ENCODE peak calls at places on chromosomes 6 and 20, in five cellular contexts. E is AG10803, G is fibroblast of pulmonary artery, S is AG04450, K is cardiac fibroblast. Z is an unnamed sample.
A peak's percentile ranks its signal among the peaks of the same experiment; 100 is the strongest.

GRCh38 chr6:219019-219570 is 73.2 kb upstream of the DUSP22 start:
- DNase-seq in E (no peak), G (no peak), S (no peak), K (no peak), Z (no peak)

GRCh38 chr6:39432311-39433025 is 110.0 kb upstream of the KCNK16 start:
- DNase-seq in E (peak; percentile 95), G (no peak), S (no peak), K (no peak), Z (no peak)

GRCh38 chr6:151071295-151071694 is 168.5 kb upstream of the AKAP12 start:
- DNase-seq in E (peak; percentile 88), G (peak; percentile 88), S (peak; percentile 30), K (peak; percentile 96), Z (peak; percentile 93)

GRCh38 chr20:19223640-19224039 is 11.2 kb downstream of the SLC24A3 start:
- DNase-seq in E (no peak), G (no peak), S (no peak), K (no peak), Z (no peak)

GRCh38 chr20:16761305-16761829 is 13.2 kb downstream of the OTOR start:
- DNase-seq in E (peak; percentile 71), G (peak; percentile 86), S (peak; percentile 44), K (peak; percentile 80), Z (peak; percentile 82)

GRCh38 chr6:149033454-149034241 is 283.9 kb upstream of the TAB2 start:
- DNase-seq in E (no peak), G (no peak), S (no peak), K (no peak), Z (no peak)

GRCh38 chr6:11018225-11018624 is 25.9 kb downstream of the ELOVL2 start:
- DNase-seq in E (no peak), G (no peak), S (no peak), K (no peak), Z (no peak)

GRCh38 chr20:1946762-1947534 is 46.9 kb downstream of the PDYN start:
- DNase-seq in E (peak; percentile 24), G (peak; percentile 43), S (no peak), K (peak; percentile 60), Z (peak; percentile 35)

GRCh38 chr20:20393207-20393606 is 25.3 kb downstream of the INSM1 start:
- DNase-seq in E (no peak), G (peak; percentile 16), S (peak; percentile 63), K (peak; percentile 61), Z (peak; percentile 51)

GRCh38 chr20:62360854-62361798 is 6.0 kb downstream of the LAMA5 start:
- DNase-seq in E (no peak), G (no peak), S (no peak), K (peak; percentile 25), Z (no peak)

GRCh38 chr20:64053841-64054661 is 4.6 kb upstream of the SOX18 start:
- DNase-seq in E (no peak), G (peak; percentile 84), S (no peak), K (peak; percentile 25), Z (peak; percentile 32)
- TF ChIP-seq CTCF in E (peak; percentile 14), G (peak; percentile 30), S (peak; percentile 28), K (peak; percentile 9), Z (peak; percentile 12)

DNA sequence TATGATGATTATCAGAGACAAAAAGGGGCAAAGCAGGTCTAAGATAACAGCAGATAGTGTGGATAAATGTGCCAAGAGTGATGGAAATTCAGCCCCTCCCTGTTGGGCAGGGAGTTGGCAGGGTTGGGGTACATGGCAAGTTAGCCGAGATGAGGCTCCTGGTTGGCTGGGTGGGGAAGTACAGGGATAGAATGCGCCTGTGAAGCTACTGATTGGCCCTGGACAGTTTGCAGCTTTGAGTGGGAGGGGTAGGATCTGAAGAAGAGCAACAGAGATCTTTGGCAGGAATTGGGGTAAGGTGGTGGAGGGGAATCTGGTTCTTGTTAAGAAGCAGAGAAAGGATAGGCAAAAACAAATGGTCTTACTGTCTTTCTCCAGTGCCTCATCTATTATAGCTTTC is 86.6 kb upstream of the CARMIL1 start:
- DNase-seq in E (peak; percentile 80), G (peak; percentile 48), S (no peak), K (no peak), Z (peak; percentile 58)
- H3K4me3 ChIP-seq in E (peak overlapping the region; percentile 11), G (no peak overlapping the region), S (no peak overlapping the region), K (no peak overlapping the region), Z (no peak overlapping the region)

GRCh38 chr6:47079638-47080037 is 37.5 kb upstream of the ADGRF1 start:
- DNase-seq in E (no peak), G (no peak), S (no peak), K (peak; percentile 16), Z (no peak)
- TF ChIP-seq CTCF in E (peak; percentile 4), G (peak; percentile 26), S (no peak), K (peak; percentile 25), Z (peak; percentile 4)

DNA sequence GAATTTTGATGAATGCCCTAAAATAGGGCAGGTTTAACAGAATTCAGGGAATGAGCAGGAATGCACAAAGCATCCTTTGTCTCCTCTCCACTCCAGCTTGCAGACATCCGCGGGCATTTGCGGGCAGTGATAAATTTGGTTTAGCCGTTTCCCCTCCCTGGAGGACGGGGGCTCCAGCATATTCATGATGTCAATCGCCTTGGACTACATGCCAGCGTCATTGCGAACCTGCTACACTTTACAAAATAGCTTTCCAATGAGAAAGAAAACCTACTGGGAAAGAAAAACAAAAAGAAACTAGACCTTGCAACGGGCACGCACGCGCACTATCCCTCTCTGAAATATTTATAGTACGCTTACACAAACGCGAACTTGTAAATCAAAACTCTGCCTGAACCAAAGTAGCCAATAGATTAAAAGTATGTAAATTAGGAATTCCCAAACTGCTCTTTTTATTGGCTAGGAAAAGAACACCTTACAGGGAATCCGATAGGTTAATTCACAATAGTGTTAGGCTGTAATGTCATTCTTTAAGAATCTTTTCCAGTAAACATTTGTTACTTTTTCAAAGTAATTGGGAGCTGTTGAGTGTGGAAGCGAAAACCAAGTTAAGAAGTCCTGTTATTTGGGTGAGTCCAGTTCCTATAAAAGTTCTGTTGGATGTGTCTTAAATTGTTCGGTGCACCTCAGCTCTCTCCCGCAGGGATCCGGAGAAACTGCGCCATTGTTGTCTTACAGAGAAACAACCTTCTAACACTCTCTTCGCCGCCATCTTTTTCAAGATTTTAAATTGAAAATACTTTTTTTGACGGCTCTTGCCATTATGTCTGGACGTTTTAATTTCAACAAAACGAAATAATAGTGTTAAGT is 136.7 kb downstream of the HFE start:
- DNase-seq in E (peak; percentile 94), G (peak; percentile 96), S (peak; percentile 89), K (peak; percentile 96), Z (peak; percentile 98)
- H3K4me3 ChIP-seq in E (peak overlapping the region; percentile 65), G (peak overlapping the region; percentile 76), S (peak overlapping the region; percentile 73), K (peak overlapping the region; percentile 57), Z (peak overlapping the region; percentile 63)